ENCODE peak calls at places on chromosomes 5 and 9, in nine cellular contexts. V is dorsolateral prefrontal cortex; J is stomach; D is heart right ventricle; W is PC-3; U is lower lobe of right lung; Q is sigmoid colon; G is CD4-positive, alpha-beta memory T cell; R is mammary epithelial cell. X is an unnamed sample.

GRCh38 chr5:5234912-5235311 is 94.8 kb downstream of the ADAMTS16 start:
- DNase-seq in V (no peak), J (no peak), D (no peak), W (no peak), U (no peak), Q (no peak), G (no peak), R (no peak), X (no peak)

GRCh38 chr5:178244566-178244965 is 12.0 kb upstream of the PHYKPL start:
- DNase-seq in V (no peak), J (no peak), D (no peak), W (no peak), U (no peak), Q (no peak), G (no peak), R (peak), X (peak)

GRCh38 chr9:1619915-1620705 is 395.0 kb upstream of the SMARCA2 start:
- DNase-seq in V (no peak), J (no peak), D (no peak), W (peak), U (no peak), Q (no peak), G (no peak), R (peak), X (no peak)

GRCh38 chr5:77963795-77964194 is 187.7 kb upstream of the TBCA start:
- DNase-seq in V (no peak), J (no peak), D (no peak), W (no peak), U (no peak), Q (no peak), G (no peak), R (no peak), X (no peak)

GRCh38 chr9:13911473-13911872 is 402.5 kb downstream of the NFIB start:
- DNase-seq in V (no peak), J (no peak), D (no peak), W (no peak), U (no peak), Q (no peak), G (no peak), R (no peak), X (no peak)

GRCh38 chr5:96875805-96876291 is 452 bp upstream of the ERAP2 start:
- DNase-seq in V (no peak), J (no peak), D (no peak), W (no peak), U (no peak), Q (no peak), G (peak), R (peak), X (peak)

GRCh38 chr5:142826741-142827492 is 56.7 kb downstream of the ARHGAP26 start:
- DNase-seq in V (no peak), J (peak), D (no peak), W (peak), U (peak), Q (no peak), G (no peak), R (peak), X (no peak)

GRCh38 chr9:112341741-112342140 is 8.3 kb upstream of the PTBP3 start:
- DNase-seq in V (no peak), J (no peak), D (no peak), W (peak), U (no peak), Q (no peak), G (no peak), R (peak), X (no peak)

GRCh38 chr9:4170231-4170630 is 129.6 kb downstream of the GLIS3 start:
- DNase-seq in V (no peak), J (no peak), D (no peak), W (no peak), U (no peak), Q (no peak), G (no peak), R (peak), X (no peak)

DNA sequence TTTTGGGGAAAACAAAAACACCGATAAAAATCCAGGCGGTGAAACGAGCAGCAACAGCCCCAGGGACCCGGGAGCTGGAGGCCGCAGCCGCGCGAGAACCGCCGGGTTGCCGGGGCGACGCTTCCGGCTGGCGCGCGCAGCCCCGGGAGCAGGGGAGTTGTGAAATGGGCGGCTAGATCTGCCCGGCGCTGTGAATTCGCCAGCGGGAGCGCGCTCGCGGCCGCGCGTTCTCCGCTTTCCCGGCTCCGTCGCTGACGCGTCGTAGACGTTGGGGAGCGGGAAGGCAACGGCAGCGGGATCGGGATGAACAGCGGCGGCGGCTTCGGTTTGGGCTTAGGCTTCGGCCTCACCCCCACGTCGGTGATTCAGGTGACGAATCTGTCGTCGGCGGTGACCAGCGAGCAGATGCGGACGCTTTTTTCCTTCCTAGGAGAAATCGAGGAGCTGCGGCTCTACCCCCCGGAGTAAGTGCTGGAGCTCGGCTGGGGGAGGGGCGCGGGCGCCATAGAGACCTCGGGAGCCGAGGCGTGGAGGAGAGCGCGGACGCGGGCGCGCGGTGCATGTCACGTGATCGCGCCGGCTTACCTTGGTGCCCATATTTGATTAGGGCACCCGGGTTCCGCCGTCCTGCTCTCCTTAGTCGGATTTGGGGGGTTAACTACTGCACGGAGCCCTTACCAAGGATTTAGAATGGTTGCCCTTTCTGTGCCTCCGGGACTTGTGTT is at the start of gene SREK1:
- DNase-seq in V (peak), J (peak), D (peak), W (peak), U (peak), Q (peak), G (peak), R (peak), X (peak)
- H3K4me3 ChIP-seq in V (peak), J (peak), D (peak), W (peak), U (peak), Q (peak), G (peak), R (peak), X (peak)

DNA sequence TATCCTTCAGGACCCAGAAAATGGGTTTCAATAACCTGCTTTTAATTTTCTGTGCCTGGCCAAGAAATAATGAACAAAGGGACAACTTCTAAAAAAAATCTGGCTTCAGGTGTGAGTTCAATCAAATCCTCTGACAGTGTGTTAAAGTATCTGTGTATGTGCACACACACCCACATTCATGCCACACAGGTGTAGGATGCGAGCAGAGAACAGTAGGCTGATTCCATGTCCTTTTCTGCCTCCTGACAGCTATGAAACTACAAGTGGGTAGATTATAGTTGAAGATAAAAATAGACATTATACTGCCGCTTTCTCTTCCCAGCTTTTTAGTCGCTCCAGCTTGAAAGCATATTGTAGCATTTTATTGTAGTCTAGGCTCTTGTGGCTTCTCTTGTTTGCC is 273.2 kb downstream of the ELAVL2 start:
- DNase-seq in V (no peak), J (no peak), D (no peak), W (no peak), U (no peak), Q (no peak), G (no peak), R (no peak), X (no peak)
- H3K27ac ChIP-seq in V (peak), J (no peak), D (no peak), W (no peak), U (no peak), Q (no peak), G (no peak), R (no peak), X (no peak)

GRCh38 chr5:161547573-161548471 is 1.3 kb upstream of the GABRB2 start:
- DNase-seq in V (no peak), J (no peak), D (no peak), W (no peak), U (no peak), Q (no peak), G (no peak), R (no peak), X (no peak)

GRCh38 chr5:161549106-161549505 is 2.6 kb upstream of the GABRB2 start:
- DNase-seq in V (peak), J (no peak), D (no peak), W (no peak), U (no peak), Q (no peak), G (no peak), R (no peak), X (no peak)

GRCh38 chr5:161546463-161547301 is at the start of gene GABRB2:
- DNase-seq in V (peak), J (peak), D (peak), W (no peak), U (peak), Q (peak), G (no peak), R (peak), X (no peak)

GRCh38 chr5:161545701-161546462 is 643 bp downstream of the GABRB2 start:
- DNase-seq in V (no peak), J (no peak), D (no peak), W (no peak), U (no peak), Q (no peak), G (no peak), R (no peak), X (no peak)

DNA sequence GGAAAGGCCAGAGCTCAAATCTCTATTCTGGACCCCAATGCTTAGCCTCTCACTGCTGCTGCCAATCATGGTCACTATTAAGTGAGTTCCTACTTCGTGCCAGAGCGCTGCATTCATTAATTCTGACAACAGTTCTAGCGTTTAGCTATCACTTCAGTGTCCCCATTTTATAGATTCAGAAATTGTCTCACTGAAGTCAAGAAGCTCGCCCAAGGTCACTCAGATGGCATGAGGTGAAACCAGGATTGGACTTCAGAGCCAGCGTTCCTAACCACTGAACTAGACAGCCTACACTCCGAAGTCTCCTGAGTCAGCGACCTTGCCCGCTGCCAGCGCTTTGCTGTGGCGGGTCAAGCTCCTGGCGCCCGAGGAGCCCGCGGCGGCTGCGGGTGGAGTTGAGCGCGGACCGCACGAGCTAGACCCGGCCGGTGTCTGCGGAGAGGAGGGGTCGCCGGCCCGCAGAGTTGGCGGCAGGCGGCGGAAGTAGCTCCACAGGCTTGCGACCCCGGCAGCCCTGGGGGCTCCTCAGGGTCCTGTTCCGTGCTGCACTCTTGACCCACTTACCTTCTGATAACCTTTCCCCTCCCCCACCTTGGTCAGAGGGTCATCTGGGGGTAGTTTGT is 2.1 kb upstream of the GABRB2 start:
- DNase-seq in V (no peak), J (no peak), D (no peak), W (no peak), U (no peak), Q (no peak), G (no peak), R (no peak), X (no peak)
- H3K4me3 ChIP-seq in V (peak), J (peak), D (peak), W (no peak), U (peak), Q (peak), G (no peak), R (no peak), X (no peak)

DNA sequence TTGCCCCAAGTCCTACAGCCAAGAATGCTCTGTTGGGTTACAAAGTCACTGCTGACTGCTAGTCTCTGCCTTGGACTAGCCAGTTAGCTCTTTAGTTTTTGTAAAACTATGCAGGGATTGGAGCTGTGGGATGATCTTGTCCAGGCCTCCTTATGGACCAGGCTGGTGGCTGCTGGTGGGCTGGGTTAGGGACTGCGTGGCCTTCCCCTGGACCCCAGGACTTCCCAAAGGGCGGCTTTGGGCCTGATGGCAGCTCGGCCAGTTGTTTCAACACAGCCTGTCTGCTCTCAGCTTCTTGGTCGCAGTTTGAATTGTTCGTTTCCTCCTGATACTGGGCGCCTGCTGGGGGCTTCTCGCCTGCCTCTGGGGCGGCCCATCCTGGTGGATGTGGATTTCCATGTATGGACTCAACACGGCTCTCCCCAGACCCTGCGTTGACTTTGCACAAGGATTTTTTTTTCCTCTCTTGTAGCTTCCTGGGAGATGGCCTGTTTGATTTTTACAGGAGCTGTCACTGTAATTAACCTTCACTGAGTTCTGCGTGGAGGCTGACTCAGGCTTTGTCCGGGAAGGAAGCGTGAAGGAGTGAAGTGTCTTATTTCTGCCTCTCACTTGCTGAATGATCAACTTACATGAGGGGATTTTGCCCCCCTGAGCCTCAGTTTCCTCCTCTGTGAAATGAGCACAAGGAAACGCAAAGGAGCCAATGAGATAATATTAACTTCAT is 91.9 kb upstream of the NEURL1B start:
- DNase-seq in V (no peak), J (no peak), D (no peak), W (no peak), U (no peak), Q (peak), G (no peak), R (no peak), X (no peak)
- H3K27ac ChIP-seq in V (peak), J (no peak), D (no peak), W (no peak), U (no peak), Q (peak), G (no peak), R (no peak), X (no peak)

DNA sequence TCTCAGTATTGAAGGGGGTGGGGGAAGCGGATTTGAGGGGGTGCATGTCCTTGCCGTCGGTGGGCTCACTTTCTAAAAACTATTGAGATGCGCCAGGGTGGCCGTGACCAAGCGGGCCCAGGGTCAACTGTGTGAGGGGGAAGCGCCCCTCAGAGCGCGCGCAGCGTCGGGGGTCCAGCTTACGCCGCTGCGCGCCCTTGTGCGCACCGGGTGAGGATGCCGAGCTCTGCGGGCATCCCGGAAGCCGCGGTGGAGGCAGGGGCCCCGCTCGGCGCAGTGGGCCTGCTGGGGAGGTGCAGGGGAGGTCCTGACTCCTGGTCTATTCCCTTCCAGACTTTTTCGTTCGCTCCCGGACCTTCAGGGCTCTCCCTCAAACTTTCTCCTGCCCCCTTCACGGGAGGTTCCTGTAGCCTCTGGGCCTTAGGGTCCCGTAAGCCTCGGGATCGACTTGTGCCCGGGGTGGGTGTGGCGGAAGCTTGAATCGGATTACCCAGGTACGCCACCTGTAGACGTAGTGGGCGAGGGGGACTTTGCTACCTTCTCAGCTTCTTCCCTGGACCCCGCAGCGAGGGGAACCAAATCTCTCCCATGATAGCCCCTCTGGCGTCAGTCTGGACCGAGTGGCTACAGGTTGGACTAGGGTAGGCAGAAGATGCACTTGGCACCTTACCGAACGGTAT is 2.5 kb upstream of the PRDM6 start:
- DNase-seq in V (no peak), J (no peak), D (no peak), W (no peak), U (no peak), Q (no peak), G (no peak), R (no peak), X (no peak)
- H3K4me3 ChIP-seq in V (no peak), J (no peak), D (no peak), W (no peak), U (no peak), Q (no peak), G (no peak), R (no peak), X (no peak)

GRCh38 chr9:12777149-12778010 is 2.6 kb downstream of the LURAP1L start:
- DNase-seq in V (no peak), J (no peak), D (no peak), W (peak), U (no peak), Q (no peak), G (no peak), R (no peak), X (no peak)
- H3K27ac ChIP-seq in V (peak), J (peak), D (peak), W (peak), U (peak), Q (peak), G (no peak), R (peak), X (no peak)